ENCODE peak calls at places on chromosomes 4 and X, in five cellular contexts. J is transverse colon, T is OCI-LY7, R is kidney epithelial cell, C is brain microvascular endothelial cell. N is an unnamed sample.
A peak's percentile ranks its signal among the peaks of the same experiment; 100 is the strongest.

GRCh38 chr4:146165840-146166239 is 9.7 kb upstream of the LSM6 start:
- DNase-seq in T (no peak), C (peak; percentile 61), R (peak; percentile 42), J (no peak), N (peak; percentile 51)

GRCh38 chr4:31370866-31371465 is 650.8 kb downstream of the PCDH7 start:
- DNase-seq in R (no peak), T (peak; percentile 61), J (no peak), C (peak; percentile 16), N (no peak)

GRCh38 chr4:182465979-182466378 is 222.8 kb downstream of the TENM3 start:
- DNase-seq in C (no peak), R (no peak), T (no peak), J (no peak), N (no peak)

GRCh38 chr4:135724426-135724825 is 1522.8 kb upstream of the PABPC4L start:
- DNase-seq in C (no peak), T (no peak), R (peak; percentile 4), J (no peak), N (no peak)

GRCh38 chr4:140790765-140791164 is 34.6 kb upstream of the TBC1D9 start:
- DNase-seq in T (peak; percentile 94), C (no peak), J (peak; percentile 61), R (no peak), N (no peak)

GRCh38 chr4:158458271-158458895 is 63.3 kb upstream of the RXFP1 start:
- DNase-seq in R (no peak), J (no peak), C (no peak), T (no peak), N (no peak)

GRCh38 chr4:8644461-8644891 is 51.9 kb downstream of the CPZ start:
- DNase-seq in T (no peak), C (no peak), R (no peak), J (no peak), N (no peak)

GRCh38 chrX:76148011-76148665 is 24.7 kb upstream of the PBDC1 start:
- DNase-seq in J (peak; percentile 10), R (no peak), C (no peak), T (peak; percentile 34), N (no peak)

GRCh38 chr4:117699595-117699994 is 334.7 kb upstream of the NDST3 start:
- DNase-seq in R (no peak), T (no peak), C (no peak), J (no peak), N (no peak)

GRCh38 chr4:142366821-142367220 is 479.3 kb downstream of the INPP4B start:
- DNase-seq in J (no peak), R (no peak), T (no peak), C (no peak), N (no peak)

GRCh38 chr4:69994782-69995181 is 984 bp upstream of the STATH start:
- DNase-seq in R (no peak), T (no peak), C (no peak), J (no peak), N (no peak)

GRCh38 chr4:38902695-38903094 is 35.1 kb downstream of the FAM114A1 start:
- DNase-seq in J (no peak), R (no peak), C (no peak), T (peak; percentile 64), N (no peak)

GRCh38 chr4:15913631-15913970 is 24.9 kb downstream of the FGFBP1 start:
- DNase-seq in J (no peak), C (peak; percentile 97), R (peak; percentile 99), T (no peak), N (peak; percentile 81)

GRCh38 chr4:159283697-159284492 is 181.0 kb downstream of the RAPGEF2 start:
- DNase-seq in R (peak; percentile 80), T (no peak), C (peak; percentile 74), J (no peak), N (peak; percentile 73)

GRCh38 chrX:103517246-103517645 is 2.0 kb downstream of the RAB40A start:
- DNase-seq in C (peak; percentile 59), T (no peak), R (peak; percentile 5), J (no peak), N (no peak)

GRCh38 chr4:75555294-75556164 is at the start of gene ODAPH:
- DNase-seq in T (no peak), C (peak; percentile 59), J (peak; percentile 38), R (peak; percentile 90), N (no peak)

GRCh38 chrX:2266445-2267349 is 234.1 kb downstream of the DHRSX start:
- DNase-seq in R (no peak), J (no peak), C (no peak), T (no peak), N (no peak)

GRCh38 chr4:57018930-57019329 is 40.2 kb downstream of the POLR2B start:
- DNase-seq in R (no peak), J (no peak), C (no peak), T (no peak), N (no peak)

GRCh38 chr4:5366009-5366386 is 314.7 kb downstream of the STK32B start:
- DNase-seq in T (no peak), J (no peak), C (no peak), R (no peak), N (no peak)

GRCh38 chr4:5368426-5368825 is 317.1 kb downstream of the STK32B start:
- DNase-seq in T (no peak), R (no peak), C (no peak), J (no peak), N (no peak)

GRCh38 chr4:5364406-5364805 is 313.1 kb downstream of the STK32B start:
- DNase-seq in T (no peak), R (no peak), J (no peak), C (no peak), N (no peak)

GRCh38 chr4:5365071-5366008 is 314.1 kb downstream of the STK32B start:
- DNase-seq in J (peak; percentile 35), C (peak; percentile 98), R (peak; percentile 85), T (no peak), N (peak; percentile 89)

GRCh38 chr4:5366421-5366820 is 315.1 kb downstream of the STK32B start:
- DNase-seq in R (no peak), C (peak; percentile 43), T (no peak), J (no peak), N (peak; percentile 10)
- TF ChIP-seq CTCF in R (no peak), C (no peak), T (no peak), J (no peak), N (no peak)

GRCh38 chr4:112509243-112510190 is 6.5 kb downstream of the NEUROG2 start:
- DNase-seq in T (no peak), C (no peak), J (no peak), R (peak; percentile 42), N (no peak)
- H3K4me3 ChIP-seq in T (no peak overlapping the region), C (peak overlapping the region; percentile 18), J (no peak overlapping the region), R (no peak overlapping the region), N (no peak overlapping the region)

GRCh38 chr4:2672700-2673099 is 83.4 kb downstream of the TNIP2 start:
- DNase-seq in J (no peak), C (no peak), T (peak; percentile 16), R (no peak), N (no peak)
- TF ChIP-seq CTCF in J (no peak), C (no peak), T (no peak), R (no peak), N (no peak)

DNA sequence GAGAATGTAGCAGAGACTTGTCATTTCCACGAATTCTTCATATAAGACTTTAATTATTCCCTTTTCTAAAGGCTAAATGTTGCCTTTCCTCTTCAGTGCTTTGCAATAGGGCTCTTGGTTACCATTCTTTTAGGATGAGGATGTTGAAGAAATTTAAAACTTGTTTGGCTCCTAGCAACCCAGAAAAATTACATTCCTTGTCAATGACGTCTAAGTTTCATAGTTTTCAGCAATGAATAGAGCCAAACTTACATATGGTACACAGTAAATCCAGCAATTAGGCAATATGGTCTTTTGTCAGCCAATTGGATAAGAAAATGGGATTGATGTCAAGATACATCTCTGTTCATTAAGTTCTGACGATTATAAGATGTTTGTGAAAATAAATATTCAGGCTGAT is 1639.6 kb upstream of the PCDH10 start:
- DNase-seq in T (no peak), C (no peak), R (no peak), J (no peak), N (no peak)
- H3K4me3 ChIP-seq in T (no peak overlapping the region), C (no peak overlapping the region), R (no peak overlapping the region), J (no peak overlapping the region), N (no peak overlapping the region)

DNA sequence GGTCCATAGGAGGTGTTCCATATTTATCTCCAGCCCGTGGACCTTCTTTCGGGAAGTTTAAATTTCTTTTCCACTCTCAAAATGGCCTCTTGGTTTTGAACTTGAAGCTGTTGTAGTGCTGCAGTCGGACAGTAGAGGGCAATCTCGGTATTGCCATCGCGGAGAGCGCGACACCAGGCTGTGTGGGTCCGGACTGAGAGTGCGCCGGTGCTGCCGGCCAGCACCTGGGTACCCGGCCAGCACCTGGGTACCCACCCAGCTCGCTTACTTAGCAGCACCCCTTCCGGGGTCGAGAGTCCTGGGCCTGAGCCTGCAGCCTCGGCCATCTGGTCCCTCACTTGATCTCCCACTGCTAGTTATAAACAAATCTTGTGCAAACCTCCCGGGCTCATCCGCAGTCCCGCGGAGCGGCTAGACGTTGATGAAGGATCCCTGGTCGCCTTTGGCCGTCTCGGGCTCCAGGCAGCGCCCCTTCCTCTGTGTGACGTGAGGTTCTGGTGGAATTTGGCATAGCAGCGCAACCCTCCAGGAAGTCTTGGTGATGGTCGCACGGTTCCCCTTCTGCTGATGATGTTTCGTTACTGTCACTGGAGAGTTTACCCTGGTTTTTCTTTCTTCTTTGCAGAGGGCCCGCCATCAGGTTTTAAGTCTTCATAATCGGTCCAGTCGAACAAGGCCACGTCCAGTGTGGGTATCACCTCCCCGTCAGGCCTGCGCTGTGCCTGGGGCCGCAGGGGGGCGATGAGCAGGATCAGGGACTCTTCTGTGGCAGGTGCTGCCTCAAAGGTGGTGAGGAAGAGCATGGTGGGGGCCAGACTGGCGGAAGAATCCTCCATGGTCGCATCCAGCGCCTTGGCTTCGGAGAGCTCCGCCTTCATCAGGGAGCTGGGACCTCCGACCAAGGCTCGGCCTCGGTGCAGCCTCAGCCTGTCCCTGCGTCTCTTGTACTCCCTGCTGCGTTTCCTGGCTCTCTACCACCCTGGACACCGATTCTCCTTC is 17.8 kb downstream of the FAM9A start:
- DNase-seq in T (no peak), J (no peak), R (no peak), C (no peak), N (no peak)
- TF ChIP-seq CTCF in T (peak; percentile 50), J (no peak), R (peak; percentile 46), C (peak; percentile 64), N (peak; percentile 33)

GRCh38 chrX:64206556-64207162 is 1.2 kb upstream of the AMER1 start:
- DNase-seq in R (no peak), T (peak; percentile 3), J (peak; percentile 10), C (no peak), N (no peak)
- H3K4me3 ChIP-seq in R (peak overlapping the region; percentile 65), T (peak overlapping the region; percentile 80), J (peak overlapping the region; percentile 41), C (peak overlapping the region; percentile 62), N (peak overlapping the region; percentile 65)

GRCh38 chr4:98027827-98028226 is 115.4 kb downstream of the STPG2 start:
- DNase-seq in R (peak; percentile 31), J (no peak), T (no peak), C (peak; percentile 28), N (no peak)
- TF ChIP-seq CTCF in R (peak; percentile 43), J (no peak), T (no peak), C (peak; percentile 40), N (no peak)

GRCh38 chr4:76589402-76589801 is 154.4 kb downstream of the SHROOM3 start:
- DNase-seq in J (peak; percentile 51), R (no peak), T (no peak), C (no peak), N (peak; percentile 76)
- H3K4me3 ChIP-seq in J (no peak overlapping the region), R (no peak overlapping the region), T (no peak overlapping the region), C (no peak overlapping the region), N (no peak overlapping the region)

DNA sequence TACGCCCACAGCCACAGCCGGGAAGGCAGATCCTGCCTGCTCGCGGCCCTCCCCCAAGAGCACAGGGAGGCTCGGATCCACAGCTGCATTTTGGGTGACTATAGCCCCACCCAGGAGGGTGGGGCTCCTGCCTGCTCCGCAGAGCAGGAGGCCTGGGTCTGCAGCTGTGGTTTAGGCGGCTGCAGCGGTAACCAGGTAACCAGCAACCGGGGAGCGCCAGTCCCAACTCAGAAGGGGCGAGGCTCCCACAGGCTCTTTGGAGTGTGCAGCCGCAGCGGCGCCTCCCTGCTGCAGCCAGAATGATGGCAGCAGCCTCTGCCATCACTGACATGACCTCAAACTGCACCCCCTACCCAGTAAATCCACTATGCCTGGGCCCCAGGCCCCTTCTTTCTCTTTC is 148.0 kb upstream of the F9 start:
- DNase-seq in C (no peak), T (no peak), J (no peak), R (no peak), N (no peak)
- TF ChIP-seq CTCF in C (no peak), T (no peak), J (no peak), R (no peak), N (no peak)

N was measured in AG04449.